ENCODE peak calls at places on chromosomes 6 and 20, in five cellular contexts. P is naive B cell; R is HCT116; K is activated naive CD8-positive, alpha-beta T cell treated with anti-CD3 and anti-CD28 coated beads, Interleukin-2, amount 50 U/mL, for 24 hours; L is CD4-positive, alpha-beta T cell. J is an unnamed sample.

GRCh38 chr6:53439556-53439955 is 90.8 kb upstream of the ELOVL5 start:
- ATAC-seq in K (no peak), L (no peak), R (no peak), P (no peak), J (no peak)

GRCh38 chr6:117352466-117353081 is 73.2 kb downstream of the ROS1 start:
- ATAC-seq in L (no peak), R (peak), P (no peak), K (no peak), J (no peak)

GRCh38 chr6:30981942-30982772 is 1.4 kb upstream of the MUC21 start:
- ATAC-seq in P (no peak), L (no peak), K (no peak), R (peak), J (peak)

GRCh38 chr6:119278625-119279024 is 70.9 kb downstream of the MAN1A1 start:
- ATAC-seq in L (no peak), P (no peak), K (no peak), R (no peak), J (no peak)

GRCh38 chr20:24049081-24049480 is 60.5 kb upstream of the GGTLC1 start:
- ATAC-seq in R (no peak), K (peak), L (no peak), P (no peak), J (no peak)

GRCh38 chr20:24862606-24863005 is 86.5 kb upstream of the CST7 start:
- ATAC-seq in R (no peak), K (no peak), L (no peak), P (no peak), J (no peak)

GRCh38 chr6:151641028-151641427 is 147.2 kb downstream of the CCDC170 start:
- ATAC-seq in P (no peak), K (no peak), L (no peak), R (no peak), J (no peak)

GRCh38 chr6:157227202-157228166 is 95.8 kb downstream of the TMEM242 start:
- ATAC-seq in K (no peak), P (no peak), R (peak), L (peak), J (peak)

GRCh38 chr20:57180954-57181353 is 85.5 kb downstream of the BMP7 start:
- ATAC-seq in P (no peak), R (no peak), K (no peak), L (no peak), J (no peak)

GRCh38 chr20:967796-968742 is 34.0 kb downstream of the RSPO4 start:
- ATAC-seq in P (no peak), K (no peak), R (peak), L (no peak), J (no peak)

GRCh38 chr6:44439270-44440045 is 52.0 kb downstream of the CDC5L start:
- ATAC-seq in L (no peak), R (no peak), K (peak), P (no peak), J (peak)

GRCh38 chr20:38660429-38660828 is 58.8 kb downstream of the ARHGAP40 start:
- ATAC-seq in P (no peak), K (no peak), R (no peak), L (no peak), J (no peak)

GRCh38 chr20:3082306-3082951 is 2.1 kb downstream of the AVP start:
- ATAC-seq in R (no peak), P (peak), L (peak), K (no peak), J (peak)

GRCh38 chr6:44062771-44063560 is 64.3 kb downstream of the MRPL14 start:
- ATAC-seq in P (no peak), K (no peak), R (peak), L (no peak), J (peak)

GRCh38 chr6:117602899-117603588 is 733 bp upstream of the GOPC start:
- ATAC-seq in L (no peak), R (peak), P (no peak), K (no peak), J (no peak)

GRCh38 chr6:118344014-118344670 is 204.0 kb upstream of the PLN start:
- ATAC-seq in K (no peak), L (no peak), P (no peak), R (no peak), J (no peak)

GRCh38 chr20:23029324-23029723 is 5.8 kb upstream of the SSTR4 start:
- ATAC-seq in P (no peak), K (no peak), R (no peak), L (no peak), J (no peak)

GRCh38 chr6:380234-381218 is 11.0 kb upstream of the IRF4 start:
- ATAC-seq in L (no peak), R (no peak), K (no peak), P (no peak), J (no peak)

J was measured in esophagus mucosa.